ENCODE peak calls at places on chromosomes 7 and 10, in ten cellular contexts. T, M, D, Y, P, Z, R, H, K and F are unnamed samples.

GRCh38 chr10:15348579-15348978 is 22.5 kb downstream of the FAM171A1 start:
- DNase-seq in T (no peak), M (no peak), D (peak), Y (peak), P (no peak), Z (peak), R (no peak), H (no peak), K (no peak), F (no peak)

GRCh38 chr10:97490592-97490991 is 7.6 kb downstream of the MMS19 start:
- DNase-seq in T (peak), M (no peak), D (peak), Y (no peak), P (no peak), Z (peak), R (no peak), H (peak), K (no peak), F (no peak)

GRCh38 chr7:41244246-41244645 is 458.6 kb downstream of the INHBA start:
- DNase-seq in T (no peak), M (no peak), D (no peak), Y (peak), P (no peak), Z (no peak), R (no peak), H (no peak), K (no peak), F (no peak)

GRCh38 chr10:116815641-116816415 is 33.5 kb upstream of the ENO4 start:
- DNase-seq in T (no peak), M (no peak), D (no peak), Y (peak), P (no peak), Z (no peak), R (no peak), H (no peak), K (no peak), F (no peak)

GRCh38 chr10:30784521-30784895 is 155.0 kb upstream of the LYZL2 start:
- DNase-seq in T (no peak), M (no peak), D (no peak), Y (peak), P (no peak), Z (no peak), R (no peak), H (no peak), K (peak), F (no peak)

GRCh38 chr7:12930534-12930933 is 243.1 kb downstream of the ARL4A start:
- DNase-seq in T (no peak), M (no peak), D (no peak), Y (peak), P (no peak), Z (no peak), R (no peak), H (no peak), K (no peak), F (no peak)

GRCh38 chr10:98886686-98887085 is 349.0 kb downstream of the HPSE2 start:
- DNase-seq in T (no peak), M (no peak), D (no peak), Y (peak), P (no peak), Z (no peak), R (no peak), H (no peak), K (no peak), F (no peak)

GRCh38 chr10:106185991-106186390 is 978.5 kb downstream of the SORCS1 start:
- DNase-seq in T (no peak), M (no peak), D (no peak), Y (peak), P (no peak), Z (no peak), R (no peak), H (no peak), K (no peak), F (no peak)

GRCh38 chr10:87842776-87843497 is 20.4 kb downstream of the KLLN start:
- DNase-seq in T (no peak), M (no peak), D (no peak), Y (peak), P (no peak), Z (no peak), R (no peak), H (no peak), K (no peak), F (no peak)

GRCh38 chr7:2019693-2020511 is 212.8 kb downstream of the MAD1L1 start:
- DNase-seq in T (no peak), M (peak), D (peak), Y (peak), P (peak), Z (peak), R (no peak), H (no peak), K (no peak), F (peak)

GRCh38 chr7:45068236-45069023 is 20.3 kb downstream of the NACAD start:
- DNase-seq in T (no peak), M (no peak), D (no peak), Y (no peak), P (no peak), Z (no peak), R (no peak), H (no peak), K (no peak), F (no peak)

GRCh38 chr10:131221632-131222277 is 89.8 kb downstream of the TCERG1L start:
- DNase-seq in T (no peak), M (no peak), D (no peak), Y (no peak), P (no peak), Z (no peak), R (no peak), H (no peak), K (no peak), F (no peak)

GRCh38 chr7:138865843-138866242 is 67.8 kb upstream of the ATP6V0A4 start:
- DNase-seq in T (no peak), M (peak), D (no peak), Y (no peak), P (no peak), Z (no peak), R (peak), H (no peak), K (peak), F (no peak)

GRCh38 chr7:12481722-12482121 is 78.1 kb upstream of the VWDE start:
- DNase-seq in T (no peak), M (no peak), D (no peak), Y (no peak), P (no peak), Z (no peak), R (no peak), H (no peak), K (peak), F (no peak)

GRCh38 chr7:79407351-79407750 is 46.1 kb downstream of the MAGI2 start:
- DNase-seq in T (no peak), M (no peak), D (no peak), Y (no peak), P (no peak), Z (no peak), R (no peak), H (no peak), K (no peak), F (no peak)

GRCh38 chr10:71426058-71426605 is 29.4 kb downstream of the CDH23 start:
- DNase-seq in T (no peak), M (no peak), D (no peak), Y (no peak), P (no peak), Z (no peak), R (no peak), H (no peak), K (no peak), F (no peak)